ENCODE peak calls at places on chromosomes 4 and X, in five cellular contexts. One of them, this sample, is unnamed. For H3K4me1 and H3K27me3, the result is how much of the 10 kb centered on the place peaks cover.

GRCh38 chr4:25029479-25030282 is 1.1 kb downstream of the LGI2 start:
- DNase-seq in stomach: no peak
- DNase-seq in CD4-positive, CD25-positive, alpha-beta regulatory T cell: no peak
- DNase-seq in PC-3: no peak
- DNase-seq in CD8-positive, alpha-beta memory T cell: no peak
- DNase-seq in this sample: no peak

GRCh38 chr4:89661490-89661889 is 175.5 kb downstream of the SNCA start:
- DNase-seq in CD4-positive, CD25-positive, alpha-beta regulatory T cell: no peak
- DNase-seq in stomach: no peak
- DNase-seq in CD8-positive, alpha-beta memory T cell: no peak
- DNase-seq in PC-3: peak
- DNase-seq in this sample: no peak

GRCh38 chr4:156749791-156750403 is 221.7 kb downstream of the PDGFC start:
- DNase-seq in CD8-positive, alpha-beta memory T cell: no peak
- DNase-seq in stomach: no peak
- DNase-seq in CD4-positive, CD25-positive, alpha-beta regulatory T cell: no peak
- DNase-seq in PC-3: no peak
- DNase-seq in this sample: no peak

GRCh38 chrX:25278341-25278740 is 262.6 kb upstream of the ARX start:
- DNase-seq in stomach: no peak
- DNase-seq in CD8-positive, alpha-beta memory T cell: no peak
- DNase-seq in PC-3: no peak
- DNase-seq in CD4-positive, CD25-positive, alpha-beta regulatory T cell: no peak
- DNase-seq in this sample: no peak

GRCh38 chr4:82123934-82124333 is 249.9 kb downstream of the HNRNPD start:
- DNase-seq in CD8-positive, alpha-beta memory T cell: peak
- DNase-seq in stomach: no peak
- DNase-seq in PC-3: no peak
- DNase-seq in CD4-positive, CD25-positive, alpha-beta regulatory T cell: no peak
- DNase-seq in this sample: no peak

GRCh38 chr4:184825394-184826314 is at the start of gene ACSL1:
- DNase-seq in CD8-positive, alpha-beta memory T cell: peak
- DNase-seq in CD4-positive, CD25-positive, alpha-beta regulatory T cell: peak
- DNase-seq in PC-3: peak
- DNase-seq in stomach: peak
- DNase-seq in this sample: peak

GRCh38 chr4:6595897-6596537 is 21.0 kb downstream of the MAN2B2 start:
- DNase-seq in CD4-positive, CD25-positive, alpha-beta regulatory T cell: no peak
- DNase-seq in stomach: no peak
- DNase-seq in PC-3: peak
- DNase-seq in CD8-positive, alpha-beta memory T cell: no peak
- DNase-seq in this sample: no peak

GRCh38 chr4:101271516-101271915 is 75.8 kb downstream of the PPP3CA start:
- DNase-seq in stomach: no peak
- DNase-seq in CD4-positive, CD25-positive, alpha-beta regulatory T cell: no peak
- DNase-seq in PC-3: peak
- DNase-seq in CD8-positive, alpha-beta memory T cell: no peak
- DNase-seq in this sample: no peak

GRCh38 chr4:47167391-47167790 is 136.0 kb downstream of the GABRB1 start:
- DNase-seq in stomach: no peak
- DNase-seq in PC-3: no peak
- DNase-seq in CD4-positive, CD25-positive, alpha-beta regulatory T cell: no peak
- DNase-seq in CD8-positive, alpha-beta memory T cell: no peak
- DNase-seq in this sample: no peak

GRCh38 chrX:9745417-9746115 is 20.1 kb downstream of the GPR143 start:
- DNase-seq in PC-3: no peak
- DNase-seq in stomach: no peak
- DNase-seq in CD4-positive, CD25-positive, alpha-beta regulatory T cell: peak
- DNase-seq in CD8-positive, alpha-beta memory T cell: no peak
- DNase-seq in this sample: no peak

GRCh38 chr4:1244081-1244977 is 4.6 kb downstream of the CTBP1 start:
- DNase-seq in PC-3: no peak
- DNase-seq in CD8-positive, alpha-beta memory T cell: no peak
- DNase-seq in CD4-positive, CD25-positive, alpha-beta regulatory T cell: no peak
- DNase-seq in stomach: no peak
- DNase-seq in this sample: no peak

GRCh38 chr4:53962516-53963225 is 101.7 kb downstream of the CHIC2 start:
- DNase-seq in PC-3: peak
- DNase-seq in CD4-positive, CD25-positive, alpha-beta regulatory T cell: no peak
- DNase-seq in stomach: no peak
- DNase-seq in CD8-positive, alpha-beta memory T cell: no peak
- DNase-seq in this sample: no peak

GRCh38 chr4:43680416-43680815 is 768.2 kb downstream of the KCTD8 start:
- DNase-seq in CD8-positive, alpha-beta memory T cell: no peak
- DNase-seq in PC-3: no peak
- DNase-seq in CD4-positive, CD25-positive, alpha-beta regulatory T cell: no peak
- DNase-seq in stomach: no peak
- DNase-seq in this sample: no peak

GRCh38 chrX:105150557-105150956 is 69.9 kb downstream of the TEX13A start:
- DNase-seq in CD4-positive, CD25-positive, alpha-beta regulatory T cell: no peak
- DNase-seq in stomach: no peak
- DNase-seq in PC-3: no peak
- DNase-seq in CD8-positive, alpha-beta memory T cell: no peak
- DNase-seq in this sample: no peak

GRCh38 chrX:110180928-110181310 is 137.0 kb downstream of the AMMECR1 start:
- DNase-seq in CD4-positive, CD25-positive, alpha-beta regulatory T cell: no peak
- DNase-seq in PC-3: peak
- DNase-seq in stomach: no peak
- DNase-seq in CD8-positive, alpha-beta memory T cell: no peak
- DNase-seq in this sample: no peak

GRCh38 chrX:110182362-110182761 is 135.5 kb downstream of the AMMECR1 start:
- DNase-seq in PC-3: peak
- DNase-seq in CD4-positive, CD25-positive, alpha-beta regulatory T cell: no peak
- DNase-seq in stomach: no peak
- DNase-seq in CD8-positive, alpha-beta memory T cell: no peak
- DNase-seq in this sample: no peak

GRCh38 chrX:110183314-110183713 is 134.6 kb downstream of the AMMECR1 start:
- DNase-seq in stomach: no peak
- DNase-seq in PC-3: no peak
- DNase-seq in CD4-positive, CD25-positive, alpha-beta regulatory T cell: no peak
- DNase-seq in CD8-positive, alpha-beta memory T cell: no peak
- DNase-seq in this sample: no peak

GRCh38 chrX:110181459-110182137 is 136.3 kb downstream of the AMMECR1 start:
- DNase-seq in CD8-positive, alpha-beta memory T cell: no peak
- DNase-seq in CD4-positive, CD25-positive, alpha-beta regulatory T cell: no peak
- DNase-seq in PC-3: peak
- DNase-seq in stomach: no peak
- DNase-seq in this sample: no peak

GRCh38 chrX:110182865-110183264 is 135.0 kb downstream of the AMMECR1 start:
- DNase-seq in CD4-positive, CD25-positive, alpha-beta regulatory T cell: no peak
- DNase-seq in CD8-positive, alpha-beta memory T cell: no peak
- DNase-seq in stomach: no peak
- DNase-seq in PC-3: no peak
- DNase-seq in this sample: no peak
- H3K27ac ChIP-seq in CD4-positive, CD25-positive, alpha-beta regulatory T cell: no peak
- H3K27ac ChIP-seq in CD8-positive, alpha-beta memory T cell: no peak
- H3K27ac ChIP-seq in stomach: no peak
- H3K27ac ChIP-seq in PC-3: peak
- H3K27ac ChIP-seq in this sample: no peak

GRCh38 chr4:23932935-23933334 is 43.1 kb upstream of the PPARGC1A start:
- DNase-seq in stomach: no peak
- DNase-seq in PC-3: no peak
- DNase-seq in CD8-positive, alpha-beta memory T cell: no peak
- DNase-seq in CD4-positive, CD25-positive, alpha-beta regulatory T cell: no peak
- DNase-seq in this sample: no peak

GRCh38 chr4:23932186-23932585 is 42.3 kb upstream of the PPARGC1A start:
- DNase-seq in stomach: no peak
- DNase-seq in CD4-positive, CD25-positive, alpha-beta regulatory T cell: no peak
- DNase-seq in PC-3: no peak
- DNase-seq in CD8-positive, alpha-beta memory T cell: no peak
- DNase-seq in this sample: no peak

GRCh38 chr4:23931489-23931830 is 41.6 kb upstream of the PPARGC1A start:
- DNase-seq in CD8-positive, alpha-beta memory T cell: no peak
- DNase-seq in stomach: no peak
- DNase-seq in CD4-positive, CD25-positive, alpha-beta regulatory T cell: no peak
- DNase-seq in PC-3: no peak
- DNase-seq in this sample: no peak

GRCh38 chr4:23934915-23935314 is 45.1 kb upstream of the PPARGC1A start:
- DNase-seq in CD4-positive, CD25-positive, alpha-beta regulatory T cell: no peak
- DNase-seq in stomach: peak
- DNase-seq in PC-3: no peak
- DNase-seq in CD8-positive, alpha-beta memory T cell: no peak
- DNase-seq in this sample: no peak

GRCh38 chr4:23934223-23934622 is 44.4 kb upstream of the PPARGC1A start:
- DNase-seq in CD8-positive, alpha-beta memory T cell: no peak
- DNase-seq in PC-3: no peak
- DNase-seq in stomach: no peak
- DNase-seq in CD4-positive, CD25-positive, alpha-beta regulatory T cell: no peak
- DNase-seq in this sample: no peak
- H3K4me1 ChIP-seq in CD8-positive, alpha-beta memory T cell: under half
- H3K4me1 ChIP-seq in PC-3: under half
- H3K4me1 ChIP-seq in stomach: half or more
- H3K4me1 ChIP-seq in CD4-positive, CD25-positive, alpha-beta regulatory T cell: under half
- H3K4me1 ChIP-seq in this sample: under half

GRCh38 chr4:80199004-80199579 is 1.8 kb downstream of the PRDM8 start:
- DNase-seq in stomach: no peak
- DNase-seq in CD8-positive, alpha-beta memory T cell: no peak
- DNase-seq in CD4-positive, CD25-positive, alpha-beta regulatory T cell: no peak
- DNase-seq in PC-3: no peak
- DNase-seq in this sample: no peak
- H3K27me3 ChIP-seq in stomach: under half
- H3K27me3 ChIP-seq in CD8-positive, alpha-beta memory T cell: under half
- H3K27me3 ChIP-seq in CD4-positive, CD25-positive, alpha-beta regulatory T cell: under half
- H3K27me3 ChIP-seq in PC-3: under half
- H3K27me3 ChIP-seq in this sample: under half

GRCh38 chr4:94714761-94715160 is 43.0 kb upstream of the BMPR1B start:
- DNase-seq in CD8-positive, alpha-beta memory T cell: no peak
- DNase-seq in stomach: no peak
- DNase-seq in CD4-positive, CD25-positive, alpha-beta regulatory T cell: no peak
- DNase-seq in PC-3: no peak
- DNase-seq in this sample: no peak
- H3K27ac ChIP-seq in CD8-positive, alpha-beta memory T cell: no peak
- H3K27ac ChIP-seq in stomach: no peak
- H3K27ac ChIP-seq in CD4-positive, CD25-positive, alpha-beta regulatory T cell: no peak
- H3K27ac ChIP-seq in PC-3: no peak
- H3K27ac ChIP-seq in this sample: no peak

GRCh38 chr4:120918092-120918491 is 4.4 kb downstream of the PRDM5 start:
- DNase-seq in PC-3: no peak
- DNase-seq in CD8-positive, alpha-beta memory T cell: no peak
- DNase-seq in CD4-positive, CD25-positive, alpha-beta regulatory T cell: no peak
- DNase-seq in stomach: no peak
- DNase-seq in this sample: no peak

GRCh38 chr4:120920666-120921065 is 1.9 kb downstream of the PRDM5 start:
- DNase-seq in PC-3: no peak
- DNase-seq in CD8-positive, alpha-beta memory T cell: no peak
- DNase-seq in CD4-positive, CD25-positive, alpha-beta regulatory T cell: no peak
- DNase-seq in stomach: no peak
- DNase-seq in this sample: no peak

GRCh38 chr4:120921456-120922389 is 803 bp downstream of the PRDM5 start:
- DNase-seq in stomach: peak
- DNase-seq in CD4-positive, CD25-positive, alpha-beta regulatory T cell: peak
- DNase-seq in PC-3: peak
- DNase-seq in CD8-positive, alpha-beta memory T cell: peak
- DNase-seq in this sample: no peak

GRCh38 chr4:120918788-120919187 is 3.7 kb downstream of the PRDM5 start:
- DNase-seq in CD4-positive, CD25-positive, alpha-beta regulatory T cell: no peak
- DNase-seq in stomach: no peak
- DNase-seq in CD8-positive, alpha-beta memory T cell: no peak
- DNase-seq in PC-3: no peak
- DNase-seq in this sample: no peak

GRCh38 chr4:120919358-120919757 is 3.2 kb downstream of the PRDM5 start:
- DNase-seq in CD8-positive, alpha-beta memory T cell: no peak
- DNase-seq in CD4-positive, CD25-positive, alpha-beta regulatory T cell: no peak
- DNase-seq in PC-3: no peak
- DNase-seq in stomach: no peak
- DNase-seq in this sample: no peak
- H3K4me1 ChIP-seq in CD8-positive, alpha-beta memory T cell: under half
- H3K4me1 ChIP-seq in CD4-positive, CD25-positive, alpha-beta regulatory T cell: under half
- H3K4me1 ChIP-seq in PC-3: under half
- H3K4me1 ChIP-seq in stomach: under half
- H3K4me1 ChIP-seq in this sample: under half

GRCh38 chrX:87063622-87064021 is 454.0 kb upstream of the KLHL4 start:
- DNase-seq in PC-3: no peak
- DNase-seq in CD8-positive, alpha-beta memory T cell: no peak
- DNase-seq in stomach: no peak
- DNase-seq in CD4-positive, CD25-positive, alpha-beta regulatory T cell: no peak
- DNase-seq in this sample: no peak
- H3K27me3 ChIP-seq in PC-3: under half
- H3K27me3 ChIP-seq in CD8-positive, alpha-beta memory T cell: under half
- H3K27me3 ChIP-seq in stomach: under half
- H3K27me3 ChIP-seq in CD4-positive, CD25-positive, alpha-beta regulatory T cell: under half
- H3K27me3 ChIP-seq in this sample: under half

DNA sequence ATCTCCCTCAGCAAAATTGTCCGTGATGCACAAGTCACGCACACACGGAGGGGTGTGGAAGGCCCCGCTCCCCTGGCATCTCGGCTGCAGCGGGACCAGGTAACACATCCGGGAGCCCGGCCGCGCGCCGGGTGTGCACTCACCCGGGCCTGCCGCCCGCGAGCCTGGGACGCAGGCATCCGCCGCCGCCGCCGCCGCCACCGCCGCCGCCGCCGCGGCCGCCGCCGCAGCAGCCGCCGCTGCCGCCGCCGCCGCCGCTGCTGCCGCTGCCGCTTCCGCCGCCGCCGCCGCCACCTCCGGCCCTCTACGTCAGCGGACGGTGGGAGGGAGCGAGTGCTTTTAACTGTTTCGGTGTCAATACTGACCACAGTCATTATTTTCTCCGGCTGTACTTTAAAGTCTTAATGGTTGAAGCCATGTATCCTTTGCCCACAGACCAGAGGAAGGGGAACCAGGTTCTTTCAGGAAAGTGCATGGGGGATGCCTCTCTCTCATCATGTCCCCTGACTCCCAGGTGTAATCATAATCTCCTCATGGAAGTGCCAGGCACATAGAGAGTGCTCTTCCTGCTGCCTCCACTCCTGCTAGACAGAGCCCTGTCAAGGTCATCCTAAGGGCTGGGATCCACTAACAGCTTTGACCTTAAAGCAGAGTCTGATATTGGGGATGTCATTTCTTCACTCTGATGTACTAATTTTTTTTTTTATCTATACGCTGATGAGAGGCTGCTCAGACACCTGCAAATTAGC is 38.0 kb downstream of the MAGEE2 start:
- DNase-seq in CD4-positive, CD25-positive, alpha-beta regulatory T cell: peak
- DNase-seq in PC-3: peak
- DNase-seq in CD8-positive, alpha-beta memory T cell: peak
- DNase-seq in stomach: peak
- DNase-seq in this sample: no peak
- H3K27ac ChIP-seq in CD4-positive, CD25-positive, alpha-beta regulatory T cell: no peak
- H3K27ac ChIP-seq in PC-3: no peak
- H3K27ac ChIP-seq in CD8-positive, alpha-beta memory T cell: no peak
- H3K27ac ChIP-seq in stomach: no peak
- H3K27ac ChIP-seq in this sample: no peak

GRCh38 chrX:134177527-134177926 is 59.5 kb upstream of the CCDC160 start:
- DNase-seq in PC-3: no peak
- DNase-seq in CD8-positive, alpha-beta memory T cell: no peak
- DNase-seq in CD4-positive, CD25-positive, alpha-beta regulatory T cell: no peak
- DNase-seq in stomach: no peak
- DNase-seq in this sample: no peak
- H3K4me1 ChIP-seq in PC-3: under half
- H3K4me1 ChIP-seq in CD8-positive, alpha-beta memory T cell: under half
- H3K4me1 ChIP-seq in CD4-positive, CD25-positive, alpha-beta regulatory T cell: under half
- H3K4me1 ChIP-seq in stomach: under half
- H3K4me1 ChIP-seq in this sample: under half

GRCh38 chrX:110026099-110026844 is 23.4 kb downstream of the TMEM164 start:
- DNase-seq in PC-3: peak
- DNase-seq in stomach: peak
- DNase-seq in CD8-positive, alpha-beta memory T cell: no peak
- DNase-seq in CD4-positive, CD25-positive, alpha-beta regulatory T cell: no peak
- DNase-seq in this sample: no peak
- H3K27me3 ChIP-seq in PC-3: under half
- H3K27me3 ChIP-seq in stomach: under half
- H3K27me3 ChIP-seq in CD8-positive, alpha-beta memory T cell: under half
- H3K27me3 ChIP-seq in CD4-positive, CD25-positive, alpha-beta regulatory T cell: under half
- H3K27me3 ChIP-seq in this sample: under half